ENCODE peak calls at places on chromosomes 2 and 18, in four cellular contexts. T is pancreas; W is CD4-positive, alpha-beta T cell; U is dorsolateral prefrontal cortex. S is an unnamed sample.
A peak's percentile ranks its signal among the peaks of the same experiment; 100 is the strongest.

GRCh38 chr2:20196053-20196880 is 28.7 kb downstream of the SDC1 start:
- DNase-seq in T (peak; percentile 83), W (no peak), U (no peak), S (no peak)

GRCh38 chr2:158202151-158202778 is 100.6 kb downstream of the UPP2 start:
- DNase-seq in T (no peak), W (no peak), U (no peak), S (no peak)

GRCh38 chr2:127561371-127561770 is 25.9 kb downstream of the MYO7B start:
- DNase-seq in T (no peak), W (no peak), U (no peak), S (no peak)

GRCh38 chr18:43396266-43396665 is 119.0 kb upstream of the SYT4 start:
- DNase-seq in T (no peak), W (no peak), U (no peak), S (no peak)

GRCh38 chr2:239392072-239392357 is 8.8 kb downstream of the HDAC4 start:
- DNase-seq in T (no peak), W (no peak), U (no peak), S (no peak)

GRCh38 chr18:12307871-12308385 is at the start of gene TUBB6:
- DNase-seq in T (peak; percentile 81), W (no peak), U (no peak), S (peak; percentile 54)

GRCh38 chr2:215833531-215834162 is 179.7 kb downstream of the MREG start:
- DNase-seq in T (no peak), W (no peak), U (no peak), S (no peak)

GRCh38 chr2:230124792-230125452 is 56.2 kb upstream of the SLC16A14 start:
- DNase-seq in T (no peak), W (no peak), U (peak; percentile 35), S (no peak)

GRCh38 chr2:160367887-160368286 is 125.7 kb downstream of the RBMS1 start:
- DNase-seq in T (no peak), W (no peak), U (no peak), S (no peak)

GRCh38 chr18:61922435-61922834 is 29.6 kb upstream of the RNF152 start:
- DNase-seq in T (no peak), W (no peak), U (no peak), S (no peak)

GRCh38 chr2:222878877-222879601 is 18.2 kb downstream of the ACSL3 start:
- DNase-seq in T (no peak), W (no peak), U (no peak), S (no peak)

GRCh38 chr2:164847291-164847690 is 5.7 kb upstream of the COBLL1 start:
- DNase-seq in T (no peak), W (no peak), U (no peak), S (no peak)

GRCh38 chr2:45675130-45675812 is 23.8 kb downstream of the PRKCE start:
- DNase-seq in T (peak; percentile 66), W (no peak), U (no peak), S (no peak)

GRCh38 chr18:9673296-9674251 is 34.5 kb upstream of the RAB31 start:
- DNase-seq in T (no peak), W (no peak), U (peak; percentile 25), S (no peak)

GRCh38 chr2:237746302-237747080 is 52.1 kb upstream of the RBM44 start:
- DNase-seq in T (no peak), W (no peak), U (no peak), S (no peak)

GRCh38 chr2:58740381-58740780 is 499.3 kb upstream of the FANCL start:
- DNase-seq in T (no peak), W (no peak), U (no peak), S (no peak)

GRCh38 chr2:45390433-45390832 is 220.6 kb downstream of the SRBD1 start:
- DNase-seq in T (no peak), W (no peak), U (no peak), S (no peak)

GRCh38 chr2:151407281-151407680 is 2.4 kb upstream of the RIF1 start:
- DNase-seq in T (no peak), W (no peak), U (no peak), S (no peak)

GRCh38 chr2:173130521-173131467 is 55.1 kb downstream of the MAP3K20 start:
- DNase-seq in T (no peak), W (no peak), U (no peak), S (no peak)

GRCh38 chr2:70828914-70829824 is 6.4 kb downstream of the CD207 start:
- DNase-seq in T (no peak), W (no peak), U (no peak), S (no peak)

GRCh38 chr2:170715062-170715931 is at the start of gene SP5:
- DNase-seq in T (peak; percentile 88), W (no peak), U (no peak), S (peak; percentile 56)

GRCh38 chr2:108182489-108182888 is 57.3 kb upstream of the SULT1C3 start:
- DNase-seq in T (no peak), W (no peak), U (no peak), S (peak; percentile 51)

GRCh38 chr18:32300914-32301313 is 111.1 kb downstream of the MEP1B start:
- DNase-seq in T (no peak), W (no peak), U (no peak), S (no peak)

GRCh38 chr18:44342167-44342566 is 338.5 kb upstream of the SETBP1 start:
- DNase-seq in T (no peak), W (no peak), U (no peak), S (no peak)

GRCh38 chr2:129929321-129930290 is 49.9 kb upstream of the RAB6C start:
- DNase-seq in T (no peak), W (no peak), U (peak; percentile 91), S (no peak)

GRCh38 chr2:75246441-75247167 is 47.3 kb upstream of the TACR1 start:
- DNase-seq in T (no peak), W (no peak), U (no peak), S (no peak)

GRCh38 chr2:226256237-226256636 is 543.4 kb downstream of the IRS1 start:
- DNase-seq in T (no peak), W (no peak), U (no peak), S (no peak)

GRCh38 chr2:20411361-20411894 is 35.4 kb upstream of the RHOB start:
- DNase-seq in T (peak; percentile 88), W (peak; percentile 63), U (peak; percentile 77), S (peak; percentile 77)

GRCh38 chr2:187354653-187355052 is 93.4 kb downstream of the CALCRL start:
- DNase-seq in T (no peak), W (no peak), U (no peak), S (no peak)

GRCh38 chr2:71926098-71926466 is 221.6 kb downstream of the CYP26B1 start:
- DNase-seq in T (no peak), W (no peak), U (no peak), S (no peak)

GRCh38 chr2:237227190-237227988 is 141.7 kb downstream of the COPS8 start:
- DNase-seq in T (no peak), W (no peak), U (no peak), S (no peak)

GRCh38 chr2:24454258-24454657 is 36.8 kb upstream of the NCOA1 start:
- DNase-seq in T (no peak), W (no peak), U (peak; percentile 21), S (no peak)

GRCh38 chr2:215713393-215713792 is 277.5 kb upstream of the FN1 start:
- DNase-seq in T (no peak), W (no peak), U (no peak), S (no peak)

GRCh38 chr18:59446012-59446411 is 86.9 kb upstream of the LMAN1 start:
- DNase-seq in T (no peak), W (no peak), U (no peak), S (no peak)
- TF ChIP-seq CTCF in T (no peak), W (no peak), U (no peak), S (no peak)

GRCh38 chr2:195663007-195663406 is 6.0 kb downstream of the SLC39A10 start:
- DNase-seq in T (no peak), W (no peak), U (no peak), S (no peak)

GRCh38 chr2:195666113-195666712 is 9.2 kb downstream of the SLC39A10 start:
- DNase-seq in T (no peak), W (no peak), U (no peak), S (no peak)

GRCh38 chr2:195667974-195668373 is 10.9 kb downstream of the SLC39A10 start:
- DNase-seq in T (no peak), W (no peak), U (no peak), S (no peak)

GRCh38 chr2:195662138-195662537 is 5.1 kb downstream of the SLC39A10 start:
- DNase-seq in T (no peak), W (no peak), U (no peak), S (no peak)

GRCh38 chr2:195664528-195664927 is 7.5 kb downstream of the SLC39A10 start:
- DNase-seq in T (no peak), W (no peak), U (no peak), S (no peak)
- TF ChIP-seq CTCF in T (no peak), W (peak; percentile 25), U (no peak), S (peak; percentile 53)

GRCh38 chr2:156112323-156112722 is 220.2 kb downstream of the NR4A2 start:
- DNase-seq in T (no peak), W (no peak), U (no peak), S (no peak)

GRCh38 chr2:156115338-156115737 is 217.2 kb downstream of the NR4A2 start:
- DNase-seq in T (no peak), W (no peak), U (no peak), S (no peak)

GRCh38 chr2:156116113-156116512 is 216.4 kb downstream of the NR4A2 start:
- DNase-seq in T (no peak), W (no peak), U (no peak), S (no peak)

GRCh38 chr2:156110890-156111289 is 221.6 kb downstream of the NR4A2 start:
- DNase-seq in T (peak; percentile 12), W (no peak), U (no peak), S (no peak)
- TF ChIP-seq CTCF in T (peak; percentile 7), W (no peak), U (no peak), S (no peak)

DNA sequence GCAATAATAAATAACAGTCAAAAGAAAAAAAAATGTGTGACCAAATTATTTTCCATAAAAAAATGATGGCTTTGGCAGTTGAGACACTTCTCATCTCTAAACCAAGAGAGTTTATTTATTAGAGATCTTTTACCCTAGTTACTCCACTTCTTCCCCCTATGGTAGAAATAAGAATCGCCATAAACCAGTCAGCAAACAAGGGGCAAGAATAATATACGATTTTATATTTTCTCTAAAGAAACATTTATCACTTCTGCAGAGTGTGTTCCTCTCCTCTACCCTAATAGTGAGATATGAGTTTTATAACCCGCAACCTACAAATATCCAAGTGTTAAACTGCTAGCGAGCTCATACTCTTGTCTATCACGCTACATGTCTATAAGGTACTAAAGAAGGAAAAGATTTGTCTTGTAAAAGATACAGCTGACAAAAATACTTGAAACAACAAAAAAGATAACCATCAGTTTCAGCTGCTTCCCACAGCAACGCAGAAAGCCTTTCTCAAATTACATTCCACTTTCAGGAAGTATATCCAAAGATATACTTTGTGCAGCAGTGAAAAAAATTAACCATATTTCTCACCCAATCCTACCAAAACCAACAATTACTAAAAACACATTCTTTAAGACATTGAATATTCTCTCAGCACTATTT is 2.2 kb downstream of the RNF103 start:
- DNase-seq in T (no peak), W (no peak), U (no peak), S (no peak)
- TF ChIP-seq CTCF in T (no peak), W (no peak), U (no peak), S (peak; percentile 24)

GRCh38 chr2:13193075-13193474 is 476.3 kb downstream of the TRIB2 start:
- DNase-seq in T (no peak), W (no peak), U (no peak), S (no peak)

GRCh38 chr2:13195270-13195669 is 478.5 kb downstream of the TRIB2 start:
- DNase-seq in T (no peak), W (no peak), U (no peak), S (no peak)

GRCh38 chr2:13193900-13194299 is 477.2 kb downstream of the TRIB2 start:
- DNase-seq in T (no peak), W (no peak), U (no peak), S (no peak)
- TF ChIP-seq CTCF in T (peak; percentile 7), W (no peak), U (peak; percentile 62), S (peak; percentile 65)

GRCh38 chr2:106107509-106108131 is 86.5 kb downstream of the UXS1 start:
- DNase-seq in T (no peak), W (peak; percentile 29), U (no peak), S (no peak)
- TF ChIP-seq CTCF in T (no peak), W (no peak), U (no peak), S (no peak)